ENCODE peak calls at places on chromosomes 11 and 22, in six cellular contexts. Y is fibroblast of villous mesenchyme, J is SK-N-SH, F is GM06990, M is thoracic aorta, G is fibroblast of the conjunctiva. O is an unnamed sample.

GRCh38 chr11:83284501-83285051 is 1.6 kb downstream of the CCDC90B start:
- DNase-seq in Y (no peak), J (no peak), F (no peak), M (no peak), G (no peak), O (no peak)

GRCh38 chr11:57645716-57646085 is 4.0 kb downstream of the YPEL4 start:
- DNase-seq in Y (no peak), J (no peak), F (no peak), M (no peak), G (no peak), O (no peak)

GRCh38 chr22:20107951-20108756 is 7.8 kb upstream of the RANBP1 start:
- DNase-seq in Y (no peak), J (no peak), F (no peak), M (no peak), G (no peak), O (no peak)

GRCh38 chr11:96388891-96389603 is 665 bp downstream of the CCDC82 start:
- DNase-seq in Y (no peak), J (peak; percentile 66), F (no peak), M (no peak), G (no peak), O (no peak)

GRCh38 chr11:27296406-27296994 is 66.5 kb downstream of the CCDC34 start:
- DNase-seq in Y (peak; percentile 76), J (peak; percentile 36), F (no peak), M (no peak), G (peak; percentile 59), O (peak; percentile 49)

GRCh38 chr11:2099523-2100316 is 39.5 kb downstream of the IGF2 start:
- DNase-seq in Y (no peak), J (peak; percentile 85), F (no peak), M (no peak), G (no peak), O (no peak)

GRCh38 chr11:47611240-47611863 is 17.1 kb upstream of the C1QTNF4 start:
- DNase-seq in Y (no peak), J (no peak), F (no peak), M (no peak), G (no peak), O (no peak)

GRCh38 chr11:35151241-35151640 is 12.3 kb downstream of the CD44 start:
- DNase-seq in Y (no peak), J (no peak), F (no peak), M (no peak), G (no peak), O (no peak)

GRCh38 chr11:102940714-102941588 is 14.6 kb downstream of the MMP13 start:
- DNase-seq in Y (peak; percentile 69), J (peak; percentile 46), F (no peak), M (no peak), G (peak; percentile 48), O (peak; percentile 55)

GRCh38 chr11:1758611-1759150 is 5.0 kb downstream of the CTSD start:
- DNase-seq in Y (no peak), J (no peak), F (no peak), M (no peak), G (no peak), O (no peak)

GRCh38 chr22:18975434-18976196 is 39.5 kb upstream of the PRODH start:
- DNase-seq in Y (no peak), J (no peak), F (no peak), M (no peak), G (no peak), O (no peak)

GRCh38 chr11:133946541-133947297 is 10.0 kb downstream of the IGSF9B start:
- DNase-seq in Y (no peak), J (peak; percentile 91), F (no peak), M (no peak), G (no peak), O (no peak)

GRCh38 chr22:35435201-35435712 is 35.3 kb downstream of the MCM5 start:
- DNase-seq in Y (no peak), J (no peak), F (no peak), M (no peak), G (no peak), O (no peak)

GRCh38 chr11:57274904-57275498 is 38.0 kb upstream of the APLNR start:
- DNase-seq in Y (no peak), J (no peak), F (no peak), M (no peak), G (no peak), O (no peak)

GRCh38 chr22:32237021-32237420 is 18.1 kb downstream of the SLC5A4 start:
- DNase-seq in Y (no peak), J (no peak), F (no peak), M (no peak), G (no peak), O (no peak)

GRCh38 chr11:130827697-130828377 is 88.4 kb downstream of the SNX19 start:
- DNase-seq in Y (peak; percentile 81), J (peak; percentile 53), F (no peak), M (peak; percentile 52), G (peak; percentile 84), O (peak; percentile 23)

GRCh38 chr11:97883086-97883485 is 1137.7 kb upstream of the CNTN5 start:
- DNase-seq in Y (no peak), J (no peak), F (no peak), M (no peak), G (no peak), O (no peak)

GRCh38 chr11:67303132-67303988 is at the start of gene SSH3:
- DNase-seq in Y (peak; percentile 57), J (peak; percentile 89), F (no peak), M (no peak), G (no peak), O (no peak)

GRCh38 chr22:46572911-46573780 is 35.7 kb upstream of the CELSR1 start:
- DNase-seq in Y (no peak), J (no peak), F (no peak), M (no peak), G (no peak), O (no peak)

GRCh38 chr22:45783021-45783420 is 111.4 kb downstream of the ATXN10 start:
- DNase-seq in Y (no peak), J (no peak), F (no peak), M (no peak), G (no peak), O (no peak)

GRCh38 chr11:35655856-35656255 is 6.7 kb upstream of the TRIM44 start:
- DNase-seq in Y (no peak), J (no peak), F (no peak), M (no peak), G (no peak), O (no peak)

GRCh38 chr11:31499576-31500178 is 9.7 kb downstream of the IMMP1L start:
- DNase-seq in Y (peak; percentile 4), J (no peak), F (no peak), M (no peak), G (peak; percentile 28), O (no peak)

GRCh38 chr11:76578655-76579046 is 91.9 kb downstream of the LRRC32 start:
- DNase-seq in Y (peak; percentile 73), J (peak; percentile 14), F (no peak), M (peak; percentile 45), G (no peak), O (no peak)

GRCh38 chr11:102476812-102477211 is 24.2 kb upstream of the TMEM123 start:
- DNase-seq in Y (no peak), J (no peak), F (no peak), M (no peak), G (no peak), O (no peak)

GRCh38 chr22:47318041-47318737 is 555.7 kb downstream of the TBC1D22A start:
- DNase-seq in Y (no peak), J (no peak), F (no peak), M (no peak), G (no peak), O (no peak)

GRCh38 chr11:65118097-65118837 is 766 bp upstream of the ZNHIT2 start:
- DNase-seq in Y (no peak), J (no peak), F (no peak), M (no peak), G (no peak), O (no peak)